ENCODE peak calls at places on chromosome 20, in seven cellular contexts. One of them, this sample, is unnamed.

GRCh38 chr20:25465398-25465797 is 57.9 kb downstream of the GINS1 start:
- DNase-seq in GM23248: no peak
- DNase-seq in HCT116: no peak
- DNase-seq in hepatocyte: no peak
- DNase-seq in GM23338: no peak
- DNase-seq in neural progenitor cell: no peak
- DNase-seq in PC-3: no peak
- DNase-seq in this sample: no peak

GRCh38 chr20:19310541-19310940 is 98.1 kb downstream of the SLC24A3 start:
- DNase-seq in GM23338: no peak
- DNase-seq in PC-3: no peak
- DNase-seq in HCT116: no peak
- DNase-seq in neural progenitor cell: no peak
- DNase-seq in GM23248: no peak
- DNase-seq in hepatocyte: no peak
- DNase-seq in this sample: no peak

GRCh38 chr20:219290-220115 is 7.6 kb upstream of the DEFB129 start:
- DNase-seq in hepatocyte: peak
- DNase-seq in GM23248: peak
- DNase-seq in GM23338: peak
- DNase-seq in neural progenitor cell: peak
- DNase-seq in PC-3: peak
- DNase-seq in HCT116: peak
- DNase-seq in this sample: no peak

GRCh38 chr20:32484221-32485125 is 100.7 kb downstream of the NOL4L start:
- DNase-seq in PC-3: peak
- DNase-seq in GM23248: peak
- DNase-seq in HCT116: no peak
- DNase-seq in hepatocyte: peak
- DNase-seq in GM23338: peak
- DNase-seq in neural progenitor cell: peak
- DNase-seq in this sample: no peak

GRCh38 chr20:41476013-41476441 is 109.4 kb upstream of the EMILIN3 start:
- DNase-seq in neural progenitor cell: no peak
- DNase-seq in PC-3: peak
- DNase-seq in hepatocyte: no peak
- DNase-seq in GM23248: peak
- DNase-seq in HCT116: no peak
- DNase-seq in GM23338: no peak
- DNase-seq in this sample: no peak

GRCh38 chr20:16709017-16709416 is 20.8 kb upstream of the SNRPB2 start:
- DNase-seq in hepatocyte: no peak
- DNase-seq in neural progenitor cell: no peak
- DNase-seq in PC-3: no peak
- DNase-seq in HCT116: no peak
- DNase-seq in GM23338: no peak
- DNase-seq in GM23248: no peak
- DNase-seq in this sample: peak

GRCh38 chr20:24657878-24658620 is 188.6 kb downstream of the SYNDIG1 start:
- DNase-seq in hepatocyte: no peak
- DNase-seq in HCT116: no peak
- DNase-seq in neural progenitor cell: no peak
- DNase-seq in GM23338: no peak
- DNase-seq in PC-3: no peak
- DNase-seq in GM23248: no peak
- DNase-seq in this sample: no peak

GRCh38 chr20:37977786-37978185 is 55.5 kb downstream of the TTI1 start:
- DNase-seq in neural progenitor cell: no peak
- DNase-seq in HCT116: no peak
- DNase-seq in hepatocyte: no peak
- DNase-seq in GM23338: no peak
- DNase-seq in GM23248: no peak
- DNase-seq in PC-3: no peak
- DNase-seq in this sample: no peak

GRCh38 chr20:2006452-2007381 is 12.9 kb upstream of the PDYN start:
- DNase-seq in GM23248: peak
- DNase-seq in neural progenitor cell: peak
- DNase-seq in HCT116: peak
- DNase-seq in PC-3: peak
- DNase-seq in GM23338: peak
- DNase-seq in hepatocyte: peak
- DNase-seq in this sample: peak

GRCh38 chr20:23857954-23858565 is 21.5 kb downstream of the CST5 start:
- DNase-seq in neural progenitor cell: peak
- DNase-seq in HCT116: no peak
- DNase-seq in PC-3: no peak
- DNase-seq in hepatocyte: no peak
- DNase-seq in GM23338: peak
- DNase-seq in GM23248: no peak
- DNase-seq in this sample: no peak

GRCh38 chr20:14384411-14384810 is 47.0 kb upstream of the FLRT3 start:
- DNase-seq in GM23248: peak
- DNase-seq in PC-3: peak
- DNase-seq in neural progenitor cell: no peak
- DNase-seq in hepatocyte: peak
- DNase-seq in HCT116: no peak
- DNase-seq in GM23338: no peak
- DNase-seq in this sample: no peak

GRCh38 chr20:22700387-22700786 is 116.0 kb upstream of the FOXA2 start:
- DNase-seq in HCT116: no peak
- DNase-seq in PC-3: peak
- DNase-seq in hepatocyte: no peak
- DNase-seq in neural progenitor cell: no peak
- DNase-seq in GM23338: no peak
- DNase-seq in GM23248: peak
- DNase-seq in this sample: no peak

GRCh38 chr20:48286571-48287551 is 501.6 kb upstream of the SULF2 start:
- DNase-seq in hepatocyte: peak
- DNase-seq in HCT116: no peak
- DNase-seq in PC-3: no peak
- DNase-seq in GM23338: no peak
- DNase-seq in GM23248: peak
- DNase-seq in neural progenitor cell: no peak
- DNase-seq in this sample: no peak

GRCh38 chr20:43558412-43559146 is at the start of gene SGK2:
- DNase-seq in GM23338: no peak
- DNase-seq in HCT116: no peak
- DNase-seq in GM23248: peak
- DNase-seq in neural progenitor cell: no peak
- DNase-seq in hepatocyte: peak
- DNase-seq in PC-3: peak
- DNase-seq in this sample: no peak

GRCh38 chr20:32463642-32464400 is 105.7 kb downstream of the ASXL1 start:
- DNase-seq in PC-3: no peak
- DNase-seq in hepatocyte: peak
- DNase-seq in HCT116: no peak
- DNase-seq in neural progenitor cell: peak
- DNase-seq in GM23248: no peak
- DNase-seq in GM23338: peak
- DNase-seq in this sample: no peak

GRCh38 chr20:46013826-46014516 is 5.3 kb downstream of the MMP9 start:
- DNase-seq in GM23248: peak
- DNase-seq in hepatocyte: peak
- DNase-seq in HCT116: peak
- DNase-seq in PC-3: peak
- DNase-seq in neural progenitor cell: peak
- DNase-seq in GM23338: peak
- DNase-seq in this sample: peak

GRCh38 chr20:47774081-47774777 is 11.1 kb downstream of the SULF2 start:
- DNase-seq in neural progenitor cell: peak
- DNase-seq in GM23248: no peak
- DNase-seq in PC-3: no peak
- DNase-seq in GM23338: no peak
- DNase-seq in hepatocyte: peak
- DNase-seq in HCT116: no peak
- DNase-seq in this sample: no peak

GRCh38 chr20:39072653-39073052 is 110.5 kb downstream of the DHX35 start:
- DNase-seq in PC-3: no peak
- DNase-seq in GM23248: no peak
- DNase-seq in GM23338: no peak
- DNase-seq in neural progenitor cell: no peak
- DNase-seq in hepatocyte: no peak
- DNase-seq in HCT116: no peak
- DNase-seq in this sample: no peak

GRCh38 chr20:64099880-64100565 is 7.3 kb downstream of the NPBWR2 start:
- DNase-seq in hepatocyte: no peak
- DNase-seq in GM23338: no peak
- DNase-seq in neural progenitor cell: no peak
- DNase-seq in GM23248: no peak
- DNase-seq in PC-3: no peak
- DNase-seq in HCT116: no peak
- DNase-seq in this sample: peak

GRCh38 chr20:36439040-36439730 is 102.1 kb upstream of the MYL9 start:
- DNase-seq in neural progenitor cell: peak
- DNase-seq in hepatocyte: peak
- DNase-seq in GM23338: peak
- DNase-seq in HCT116: peak
- DNase-seq in PC-3: peak
- DNase-seq in GM23248: peak
- DNase-seq in this sample: peak

GRCh38 chr20:44810061-44810390 is 320 bp downstream of the RIMS4 start:
- DNase-seq in PC-3: no peak
- DNase-seq in HCT116: no peak
- DNase-seq in neural progenitor cell: no peak
- DNase-seq in GM23338: peak
- DNase-seq in hepatocyte: no peak
- DNase-seq in GM23248: peak
- DNase-seq in this sample: no peak

GRCh38 chr20:51487525-51488279 is 54.8 kb downstream of the NFATC2 start:
- DNase-seq in PC-3: peak
- DNase-seq in HCT116: peak
- DNase-seq in GM23338: no peak
- DNase-seq in neural progenitor cell: no peak
- DNase-seq in hepatocyte: peak
- DNase-seq in GM23248: peak
- DNase-seq in this sample: no peak

GRCh38 chr20:8400461-8400860 is 268.4 kb downstream of the PLCB1 start:
- DNase-seq in GM23338: no peak
- DNase-seq in GM23248: no peak
- DNase-seq in HCT116: no peak
- DNase-seq in PC-3: no peak
- DNase-seq in hepatocyte: no peak
- DNase-seq in neural progenitor cell: no peak
- DNase-seq in this sample: no peak

GRCh38 chr20:1185316-1185741 is 548 bp upstream of the TMEM74B start:
- DNase-seq in hepatocyte: peak
- DNase-seq in GM23248: peak
- DNase-seq in GM23338: peak
- DNase-seq in PC-3: no peak
- DNase-seq in neural progenitor cell: peak
- DNase-seq in HCT116: no peak
- DNase-seq in this sample: no peak

GRCh38 chr20:33894798-33895197 is 83.7 kb downstream of the CHMP4B start:
- DNase-seq in GM23338: no peak
- DNase-seq in PC-3: no peak
- DNase-seq in hepatocyte: no peak
- DNase-seq in HCT116: no peak
- DNase-seq in GM23248: peak
- DNase-seq in neural progenitor cell: no peak
- DNase-seq in this sample: no peak

GRCh38 chr20:11917663-11918062 is at the start of gene BTBD3:
- DNase-seq in hepatocyte: peak
- DNase-seq in GM23338: no peak
- DNase-seq in GM23248: peak
- DNase-seq in PC-3: no peak
- DNase-seq in HCT116: no peak
- DNase-seq in neural progenitor cell: peak
- DNase-seq in this sample: peak

GRCh38 chr20:431012-431904 is 23.2 kb downstream of the RBCK1 start:
- DNase-seq in hepatocyte: peak
- DNase-seq in HCT116: peak
- DNase-seq in GM23338: peak
- DNase-seq in neural progenitor cell: peak
- DNase-seq in PC-3: peak
- DNase-seq in GM23248: peak
- DNase-seq in this sample: peak

GRCh38 chr20:10675456-10675848 is 1.7 kb upstream of the JAG1 start:
- DNase-seq in PC-3: no peak
- DNase-seq in hepatocyte: no peak
- DNase-seq in GM23248: no peak
- DNase-seq in neural progenitor cell: no peak
- DNase-seq in GM23338: no peak
- DNase-seq in HCT116: no peak
- DNase-seq in this sample: no peak
- H3K27ac ChIP-seq in PC-3: peak
- H3K27ac ChIP-seq in hepatocyte: peak
- H3K27ac ChIP-seq in GM23248: no peak
- H3K27ac ChIP-seq in neural progenitor cell: no peak
- H3K27ac ChIP-seq in GM23338: no peak
- H3K27ac ChIP-seq in HCT116: no peak
- H3K27ac ChIP-seq in this sample: peak

GRCh38 chr20:4812641-4813075 is 90.9 kb downstream of the PRND start:
- DNase-seq in neural progenitor cell: no peak
- DNase-seq in HCT116: no peak
- DNase-seq in PC-3: no peak
- DNase-seq in GM23338: no peak
- DNase-seq in GM23248: no peak
- DNase-seq in hepatocyte: no peak
- DNase-seq in this sample: no peak
- TF ChIP-seq EZH2phosphoT487 in neural progenitor cell: no peak
- TF ChIP-seq EZH2phosphoT487 in HCT116: no peak
- TF ChIP-seq EZH2phosphoT487 in PC-3: no peak
- TF ChIP-seq EZH2phosphoT487 in GM23338: no peak
- TF ChIP-seq EZH2phosphoT487 in GM23248: no peak
- TF ChIP-seq EZH2phosphoT487 in hepatocyte: no peak
- TF ChIP-seq EZH2phosphoT487 in this sample: no peak

GRCh38 chr20:58992911-58993310 is 11.9 kb downstream of the NELFCD start:
- DNase-seq in PC-3: no peak
- DNase-seq in GM23338: no peak
- DNase-seq in GM23248: no peak
- DNase-seq in hepatocyte: no peak
- DNase-seq in HCT116: no peak
- DNase-seq in neural progenitor cell: no peak
- DNase-seq in this sample: no peak
- TF ChIP-seq EZH2 in PC-3: no peak
- TF ChIP-seq EZH2 in GM23338: no peak
- TF ChIP-seq EZH2 in GM23248: no peak
- TF ChIP-seq EZH2 in hepatocyte: no peak
- TF ChIP-seq EZH2 in HCT116: no peak
- TF ChIP-seq EZH2 in neural progenitor cell: no peak
- TF ChIP-seq EZH2 in this sample: no peak

DNA sequence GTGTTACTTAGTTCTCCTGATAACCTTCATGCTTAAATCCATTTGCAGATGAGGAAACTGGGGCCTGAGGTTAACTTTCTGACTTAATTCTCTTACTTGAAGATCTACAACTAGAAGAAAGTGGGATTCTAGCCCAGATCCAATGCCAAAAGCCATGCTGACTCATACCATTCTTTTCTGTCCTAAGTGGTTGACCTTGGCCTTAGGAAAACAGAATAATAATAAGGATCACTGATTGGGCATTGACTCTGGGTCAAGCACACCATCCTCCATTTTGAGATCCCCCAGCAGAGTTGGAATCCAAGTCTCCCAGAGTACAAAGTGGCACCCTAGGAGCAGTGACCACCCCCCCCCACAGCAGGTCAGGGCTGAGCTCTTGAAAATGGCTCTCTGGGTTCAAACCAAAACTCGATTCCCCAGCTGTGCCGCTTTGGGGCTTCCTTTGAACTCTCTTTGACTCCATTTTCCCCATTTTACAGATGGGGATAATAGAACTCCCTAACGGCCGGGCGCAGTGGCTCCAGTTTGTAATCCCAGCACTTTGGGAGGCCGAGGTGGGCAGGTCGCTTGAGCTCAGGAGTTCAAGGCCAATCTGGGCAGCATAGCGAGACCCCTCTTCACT is 12.8 kb upstream of the ZNF217 start:
- DNase-seq in GM23338: no peak
- DNase-seq in GM23248: peak
- DNase-seq in neural progenitor cell: no peak
- DNase-seq in PC-3: peak
- DNase-seq in hepatocyte: no peak
- DNase-seq in HCT116: no peak
- DNase-seq in this sample: no peak
- H3K27ac ChIP-seq in GM23338: no peak
- H3K27ac ChIP-seq in GM23248: no peak
- H3K27ac ChIP-seq in neural progenitor cell: no peak
- H3K27ac ChIP-seq in PC-3: no peak
- H3K27ac ChIP-seq in hepatocyte: no peak
- H3K27ac ChIP-seq in HCT116: no peak
- H3K27ac ChIP-seq in this sample: no peak

This sample was measured in MM.1S.